ENCODE peak calls at places on chromosomes 16 and 17, in four cellular contexts. Q is RPMI8226; J is GF-D8; X is effector memory CD4-positive, alpha-beta T cell. N is an unnamed sample.
A peak's percentile ranks its signal among the peaks of the same experiment; 100 is the strongest.

GRCh38 chr17:31596382-31597323 is 205.2 kb downstream of the RAB11FIP4 start:
- DNase-seq in Q (peak; percentile 35), J (peak; percentile 60), X (no peak), N (peak; percentile 5)

GRCh38 chr17:61862105-61862574 is 1.2 kb downstream of the BRIP1 start:
- DNase-seq in Q (no peak), J (no peak), X (no peak), N (no peak)

GRCh38 chr17:9899280-9900018 is 5.6 kb downstream of the RCVRN start:
- DNase-seq in Q (no peak), J (no peak), X (no peak), N (no peak)

GRCh38 chr17:44071198-44071520 is 624 bp downstream of the G6PC3 start:
- DNase-seq in Q (no peak), J (no peak), X (no peak), N (no peak)

GRCh38 chr16:81748476-81749198 is 30.5 kb upstream of the PLCG2 start:
- DNase-seq in Q (no peak), J (peak; percentile 76), X (no peak), N (no peak)

GRCh38 chr17:17440938-17441730 is 35.7 kb upstream of the MED9 start:
- DNase-seq in Q (no peak), J (no peak), X (no peak), N (no peak)

GRCh38 chr16:25693621-25694020 is 1.9 kb downstream of the HS3ST4 start:
- DNase-seq in Q (no peak), J (no peak), X (no peak), N (no peak)

GRCh38 chr17:76524598-76525512 is 12.7 kb downstream of the CYGB start:
- DNase-seq in Q (peak; percentile 29), J (no peak), X (no peak), N (no peak)

GRCh38 chr17:38598536-38598935 is 7.2 kb downstream of the SRCIN1 start:
- DNase-seq in Q (peak; percentile 86), J (peak; percentile 32), X (no peak), N (no peak)

GRCh38 chr16:74797414-74797813 is 22.8 kb upstream of the FA2H start:
- DNase-seq in Q (no peak), J (no peak), X (no peak), N (no peak)

GRCh38 chr16:24309222-24309905 is 53.2 kb downstream of the CACNG3 start:
- DNase-seq in Q (peak; percentile 73), J (no peak), X (no peak), N (no peak)

GRCh38 chr16:53098526-53099317 is 43.9 kb downstream of the CHD9 start:
- DNase-seq in Q (peak; percentile 87), J (peak; percentile 97), X (peak; percentile 55), N (peak; percentile 64)

GRCh38 chr16:68470461-68471150 is 22.3 kb upstream of the SMPD3 start:
- DNase-seq in Q (peak; percentile 93), J (peak; percentile 78), X (no peak), N (peak; percentile 27)

GRCh38 chr16:24273511-24273910 is 17.4 kb downstream of the CACNG3 start:
- DNase-seq in Q (no peak), J (no peak), X (no peak), N (no peak)

GRCh38 chr17:32150358-32150757 is 8.1 kb downstream of the RHOT1 start:
- DNase-seq in Q (no peak), J (no peak), X (no peak), N (no peak)

GRCh38 chr17:79623786-79624657 is 13.2 kb upstream of the RBFOX3 start:
- DNase-seq in Q (no peak), J (no peak), X (no peak), N (no peak)

GRCh38 chr17:57523926-57524634 is 221.0 kb downstream of the CCDC182 start:
- DNase-seq in Q (no peak), J (no peak), X (no peak), N (no peak)

GRCh38 chr16:86924537-86924936 is 346.2 kb downstream of the FOXL1 start:
- DNase-seq in Q (no peak), J (no peak), X (no peak), N (no peak)

GRCh38 chr16:21646721-21647561 is 5.5 kb downstream of the IGSF6 start:
- DNase-seq in Q (no peak), J (no peak), X (peak; percentile 63), N (peak; percentile 85)

GRCh38 chr17:36942631-36943125 is 5.4 kb downstream of the LHX1 start:
- DNase-seq in Q (no peak), J (no peak), X (no peak), N (no peak)

GRCh38 chr17:39695089-39695474 is 4.8 kb upstream of the ERBB2 start:
- DNase-seq in Q (no peak), J (no peak), X (no peak), N (no peak)

GRCh38 chr17:8055851-8056231 is 17.0 kb downstream of the ALOX15B start:
- DNase-seq in Q (no peak), J (no peak), X (no peak), N (no peak)

GRCh38 chr17:61904094-61904710 is 23.6 kb downstream of the INTS2 start:
- DNase-seq in Q (no peak), J (no peak), X (peak; percentile 4), N (peak; percentile 4)

GRCh38 chr16:19765860-19766553 is 47.9 kb downstream of the IQCK start:
- DNase-seq in Q (no peak), J (no peak), X (no peak), N (no peak)

GRCh38 chr17:78257810-78258322 is 26.4 kb downstream of the TMEM235 start:
- DNase-seq in Q (peak; percentile 89), J (peak; percentile 83), X (peak; percentile 10), N (no peak)

GRCh38 chr16:66248096-66248495 is 118.4 kb upstream of the CDH5 start:
- DNase-seq in Q (no peak), J (no peak), X (no peak), N (no peak)

N was measured in CD8-positive, alpha-beta memory T cell.